ENCODE peak calls at places on chromosome 18, in eight cellular contexts. Q, C, F, N, O, R, X and J are unnamed samples.

GRCh38 chr18:54679318-54680149 is 88.5 kb downstream of the DYNAP start:
- DNase-seq in O (no peak), R (peak; percentile 18), C (no peak), N (no peak), F (no peak), X (no peak), Q (peak; percentile 77), J (peak; percentile 18)

GRCh38 chr18:45690975-45691815 is 32.8 kb upstream of the SLC14A1 start:
- DNase-seq in C (peak; percentile 82), Q (peak; percentile 55), O (peak; percentile 76), X (peak; percentile 79), F (peak; percentile 78), R (peak; percentile 30), N (peak; percentile 73), J (peak; percentile 85)

GRCh38 chr18:22113144-22113813 is 56.1 kb upstream of the GATA6 start:
- DNase-seq in N (no peak), F (peak; percentile 97), X (no peak), R (no peak), O (no peak), Q (no peak), C (no peak), J (peak; percentile 60)

GRCh38 chr18:69948919-69949537 is 1.4 kb upstream of the CD226 start:
- DNase-seq in X (no peak), C (no peak), N (no peak), Q (no peak), F (no peak), R (no peak), O (peak; percentile 29), J (no peak)

GRCh38 chr18:59446012-59446411 is 86.9 kb upstream of the LMAN1 start:
- DNase-seq in N (no peak), R (no peak), X (no peak), C (no peak), F (no peak), O (no peak), Q (peak; percentile 45), J (no peak)

GRCh38 chr18:30971338-30971956 is 71.1 kb downstream of the DSC3 start:
- DNase-seq in X (no peak), N (no peak), O (no peak), F (no peak), R (peak; percentile 27), Q (no peak), C (no peak), J (no peak)

GRCh38 chr18:12246849-12247808 is 7.0 kb upstream of the CIDEA start:
- DNase-seq in N (no peak), Q (no peak), X (no peak), C (no peak), F (no peak), O (no peak), R (no peak), J (no peak)

GRCh38 chr18:22542400-22542835 is 124.7 kb upstream of the CTAGE1 start:
- DNase-seq in N (peak; percentile 61), R (no peak), C (no peak), F (peak; percentile 79), O (peak; percentile 44), Q (peak; percentile 75), X (peak; percentile 69), J (no peak)

GRCh38 chr18:22703883-22704626 is 229.1 kb upstream of the RBBP8 start:
- DNase-seq in X (no peak), C (no peak), R (peak; percentile 56), F (no peak), O (no peak), Q (peak; percentile 31), N (no peak), J (peak; percentile 15)

GRCh38 chr18:23689031-23689615 is at the start of gene LAMA3:
- DNase-seq in O (peak; percentile 40), F (peak; percentile 64), Q (no peak), R (no peak), N (peak; percentile 82), C (peak; percentile 17), X (peak; percentile 92), J (peak; percentile 59)

GRCh38 chr18:13653746-13654455 is 72.5 kb downstream of the FAM210A start:
- DNase-seq in R (no peak), X (no peak), N (no peak), C (no peak), Q (no peak), O (no peak), F (no peak), J (no peak)

GRCh38 chr18:10526211-10526949 is 553 bp downstream of the NAPG start:
- DNase-seq in N (peak; percentile 79), F (peak; percentile 66), R (peak; percentile 75), C (peak; percentile 41), Q (peak; percentile 31), X (peak; percentile 86), O (no peak), J (peak; percentile 88)

GRCh38 chr18:76875390-76876330 is 53.3 kb downstream of the ZNF236 start:
- DNase-seq in Q (no peak), X (no peak), R (peak; percentile 34), C (peak; percentile 35), O (no peak), N (no peak), F (peak; percentile 60), J (no peak)
- H3K36me3 ChIP-seq in Q (peaks cover 11% of the 10 kb centered on the region), X (peaks cover 43% of the 10 kb centered on the region), R (peaks cover 17% of the 10 kb centered on the region), C (peaks cover 14% of the 10 kb centered on the region), O (peaks cover 54% of the 10 kb centered on the region), N (peaks cover 50% of the 10 kb centered on the region), F (no peaks in the 10 kb centered on the region), J (no peaks in the 10 kb centered on the region)

GRCh38 chr18:78522507-78522906 is 457.1 kb upstream of the SALL3 start:
- DNase-seq in R (no peak), X (no peak), Q (no peak), C (no peak), F (peak; percentile 20), O (no peak), N (no peak), J (no peak)

GRCh38 chr18:78518805-78519204 is 460.8 kb upstream of the SALL3 start:
- DNase-seq in C (no peak), O (no peak), X (no peak), Q (no peak), F (peak; percentile 22), R (no peak), N (no peak), J (no peak)

GRCh38 chr18:78521744-78522143 is 457.9 kb upstream of the SALL3 start:
- DNase-seq in R (no peak), O (no peak), X (no peak), N (no peak), F (peak; percentile 13), C (no peak), Q (no peak), J (no peak)

GRCh38 chr18:78519394-78520062 is 460.1 kb upstream of the SALL3 start:
- DNase-seq in X (no peak), N (no peak), C (no peak), Q (no peak), F (peak; percentile 17), O (no peak), R (no peak), J (no peak)

GRCh38 chr18:78521136-78521535 is 458.5 kb upstream of the SALL3 start:
- DNase-seq in N (no peak), C (no peak), R (no peak), X (no peak), O (no peak), Q (no peak), F (peak; percentile 22), J (no peak)
- H3K9me3 ChIP-seq in N (no peaks in the 10 kb centered on the region), C (no peaks in the 10 kb centered on the region), R (no peaks in the 10 kb centered on the region), X (no peaks in the 10 kb centered on the region), O (no peaks in the 10 kb centered on the region), Q (peaks cover 9% of the 10 kb centered on the region), F (no peaks in the 10 kb centered on the region), J (no peaks in the 10 kb centered on the region)

GRCh38 chr18:79964330-79965118 is at the start of gene HSBP1L1:
- DNase-seq in N (peak; percentile 90), C (peak; percentile 65), Q (no peak), F (peak; percentile 86), X (peak; percentile 93), O (no peak), R (peak; percentile 38), J (peak; percentile 82)
- TF ChIP-seq CTCF in N (peak; percentile 54), C (no peak), Q (no peak), F (peak; percentile 29), X (peak; percentile 44), O (peak; percentile 17), R (peak; percentile 21), J (peak; percentile 11)

GRCh38 chr18:8720141-8720540 is 14.8 kb downstream of the MTCL1 start:
- DNase-seq in X (no peak), Q (no peak), O (no peak), F (no peak), N (no peak), C (no peak), R (no peak), J (no peak)
- H3K36me3 ChIP-seq in X (no peaks in the 10 kb centered on the region), Q (peaks cover 35% of the 10 kb centered on the region), O (no peaks in the 10 kb centered on the region), F (no peaks in the 10 kb centered on the region), N (no peaks in the 10 kb centered on the region), C (no peaks in the 10 kb centered on the region), R (peaks cover 100% of the 10 kb centered on the region), J (no peaks in the 10 kb centered on the region)

GRCh38 chr18:44232500-44232899 is 448.2 kb upstream of the SETBP1 start:
- DNase-seq in R (no peak), F (no peak), N (no peak), X (no peak), O (no peak), C (no peak), Q (no peak), J (no peak)

GRCh38 chr18:44231936-44232335 is 448.8 kb upstream of the SETBP1 start:
- DNase-seq in N (no peak), C (no peak), Q (no peak), X (no peak), F (no peak), O (no peak), R (no peak), J (no peak)

DNA sequence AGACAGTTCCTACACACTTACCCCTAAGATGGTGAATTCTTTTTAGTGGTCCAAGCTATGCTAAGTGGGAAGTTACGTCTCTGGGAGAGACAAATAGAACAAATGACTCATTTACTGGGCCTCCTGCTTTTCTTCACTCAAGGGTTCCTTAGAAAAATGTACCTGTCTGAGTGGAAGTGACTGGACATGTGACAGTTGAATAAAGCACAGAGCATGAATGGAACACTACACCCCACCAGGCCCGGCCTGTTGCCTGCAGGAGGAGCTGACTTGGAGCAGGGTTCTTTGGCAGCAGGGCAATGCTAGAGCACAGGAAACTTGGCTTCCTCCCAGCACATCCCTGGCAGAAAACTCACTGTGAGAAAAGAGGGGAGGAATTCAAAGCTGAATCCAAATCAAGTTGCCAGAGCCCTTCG is 451.0 kb upstream of the SETBP1 start:
- DNase-seq in R (no peak), F (peak; percentile 46), O (peak; percentile 29), C (no peak), X (peak; percentile 52), Q (peak; percentile 69), N (peak; percentile 48), J (no peak)
- H3K9me3 ChIP-seq in R (no peaks in the 10 kb centered on the region), F (no peaks in the 10 kb centered on the region), O (no peaks in the 10 kb centered on the region), C (no peaks in the 10 kb centered on the region), X (no peaks in the 10 kb centered on the region), Q (no peaks in the 10 kb centered on the region), N (no peaks in the 10 kb centered on the region), J (no peaks in the 10 kb centered on the region)

DNA sequence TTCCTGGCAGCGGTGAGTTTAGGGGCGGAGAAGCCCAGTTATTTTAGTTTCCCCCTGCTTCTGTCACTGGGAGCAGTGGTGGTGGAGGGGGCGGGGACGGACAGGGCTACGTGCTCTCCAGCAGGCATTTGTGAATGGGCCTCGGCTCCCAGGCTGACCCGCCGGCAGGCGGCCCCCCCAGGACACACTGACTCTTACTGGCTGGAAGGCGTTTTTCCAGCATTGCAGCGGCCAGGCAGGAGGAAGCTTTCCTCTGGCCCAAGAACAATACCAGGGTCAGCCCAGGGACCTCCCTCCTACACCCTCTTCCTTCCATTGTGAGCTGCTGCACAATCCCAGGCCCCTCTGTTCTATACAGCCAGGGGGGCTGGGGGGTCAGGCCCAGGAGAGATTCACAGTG is 142.0 kb downstream of the CTIF start:
- DNase-seq in F (peak; percentile 74), O (peak; percentile 94), N (peak; percentile 67), R (no peak), X (no peak), Q (no peak), C (no peak), J (no peak)
- TF ChIP-seq CTCF in F (peak; percentile 5), O (peak; percentile 15), N (no peak), R (no peak), X (peak; percentile 18), Q (no peak), C (no peak), J (no peak)

GRCh38 chr18:62264984-62265383 is 60.1 kb upstream of the TNFRSF11A start:
- DNase-seq in F (no peak), X (no peak), Q (no peak), N (no peak), C (no peak), R (no peak), O (no peak), J (no peak)
- H3K36me3 ChIP-seq in F (no peaks in the 10 kb centered on the region), X (peaks cover 84% of the 10 kb centered on the region), Q (peaks cover 25% of the 10 kb centered on the region), N (peaks cover 90% of the 10 kb centered on the region), C (peaks cover 16% of the 10 kb centered on the region), R (peaks cover 48% of the 10 kb centered on the region), O (peaks cover 55% of the 10 kb centered on the region), J (peaks cover 16% of the 10 kb centered on the region)